ENCODE peak calls at places on chromosome 13, in eight cellular contexts. A is heart right ventricle, V is pancreas, K is bronchial epithelial cell, D is heart left ventricle, M is MCF 10A, Q is breast epithelium, C is body of pancreas. R is an unnamed sample.

GRCh38 chr13:27679896-27680295 is 58.2 kb downstream of the POLR1D start:
- DNase-seq in V (no peak), C (no peak), K (no peak), D (no peak), A (no peak), Q (no peak), M (no peak), R (no peak)

GRCh38 chr13:47949799-47950198 is 51.3 kb downstream of the SUCLA2 start:
- DNase-seq in V (no peak), A (no peak), C (no peak), M (no peak), Q (no peak), K (no peak), D (no peak), R (no peak)

GRCh38 chr13:91813255-91813654 is 414.8 kb downstream of the GPC5 start:
- DNase-seq in V (no peak), K (no peak), Q (no peak), D (peak; percentile 38), M (no peak), C (no peak), A (peak; percentile 44), R (no peak)

GRCh38 chr13:102291587-102292218 is 110.1 kb downstream of the FGF14 start:
- DNase-seq in A (no peak), K (no peak), Q (no peak), V (no peak), D (no peak), M (peak; percentile 42), C (no peak), R (no peak)

GRCh38 chr13:77565635-77566034 is 30.1 kb downstream of the SCEL start:
- DNase-seq in K (peak; percentile 55), M (peak; percentile 62), C (no peak), A (no peak), V (no peak), D (no peak), Q (no peak), R (no peak)

GRCh38 chr13:24851546-24851945 is 87.6 kb downstream of the RNF17 start:
- DNase-seq in C (no peak), Q (no peak), V (no peak), M (peak; percentile 73), D (no peak), K (peak; percentile 97), A (no peak), R (no peak)

GRCh38 chr13:105721056-105721455 is 814.4 kb downstream of the EFNB2 start:
- DNase-seq in V (no peak), C (no peak), A (no peak), Q (no peak), M (peak; percentile 58), K (peak; percentile 38), D (no peak), R (no peak)

GRCh38 chr13:94711561-94712286 is 621 bp downstream of the SOX21 start:
- DNase-seq in V (peak; percentile 79), A (no peak), K (no peak), C (no peak), Q (no peak), D (no peak), M (no peak), R (no peak)

GRCh38 chr13:63481334-63481733 is 2065.7 kb upstream of the PCDH20 start:
- DNase-seq in V (no peak), D (no peak), K (no peak), M (peak; percentile 21), Q (no peak), A (no peak), C (no peak), R (no peak)

GRCh38 chr13:79459906-79460305 is 21.0 kb upstream of the NDFIP2 start:
- DNase-seq in D (no peak), Q (no peak), A (no peak), V (no peak), C (no peak), M (no peak), K (peak; percentile 74), R (no peak)

GRCh38 chr13:54953786-54954185 is 1925.2 kb downstream of the OLFM4 start:
- DNase-seq in D (no peak), Q (no peak), V (no peak), A (no peak), C (no peak), M (peak; percentile 51), K (peak; percentile 70), R (no peak)

GRCh38 chr13:26198116-26198515 is 24.0 kb downstream of the RNF6 start:
- DNase-seq in C (no peak), D (no peak), Q (no peak), K (no peak), V (no peak), M (no peak), A (no peak), R (no peak)

DNA sequence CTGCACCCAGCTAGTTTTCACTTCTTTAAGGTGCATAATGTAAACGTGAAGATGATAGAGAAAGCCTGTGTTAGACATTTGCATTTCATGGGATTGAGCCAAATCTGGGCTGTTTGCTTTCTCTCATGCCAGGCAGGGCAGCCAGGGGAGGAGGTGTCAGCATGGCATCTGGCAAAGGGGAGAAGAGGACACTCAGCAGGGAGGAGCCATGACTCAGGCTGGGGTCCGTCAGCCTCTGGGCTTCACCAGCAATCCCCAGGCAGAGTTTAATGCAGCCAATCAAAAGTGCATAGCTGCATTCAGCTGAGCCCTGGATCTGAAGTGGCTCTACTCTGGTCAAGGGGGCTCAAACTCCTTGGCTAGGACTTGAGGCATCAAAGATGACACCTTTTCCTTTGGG is 23.5 kb downstream of the EBPL start:
- DNase-seq in Q (no peak), V (no peak), K (no peak), M (peak; percentile 47), A (no peak), D (no peak), C (no peak), R (no peak)
- TF ChIP-seq CTCF in Q (no peak), V (no peak), K (no peak), M (no peak), A (no peak), D (no peak), C (no peak), R (no peak)

GRCh38 chr13:22735381-22735995 is 445.3 kb upstream of the SGCG start:
- DNase-seq in Q (no peak), D (no peak), M (no peak), V (no peak), K (no peak), A (no peak), C (no peak), R (no peak)
- TF ChIP-seq CTCF in Q (no peak), D (no peak), M (no peak), V (no peak), K (no peak), A (no peak), C (no peak), R (no peak)

GRCh38 chr13:28820099-28821051 is at the start of gene MTUS2:
- DNase-seq in V (peak; percentile 59), K (no peak), C (no peak), Q (no peak), A (no peak), D (no peak), M (no peak), R (no peak)

GRCh38 chr13:28822161-28822560 is 2.0 kb downstream of the MTUS2 start:
- DNase-seq in Q (no peak), C (no peak), D (no peak), V (no peak), M (no peak), K (no peak), A (no peak), R (no peak)

GRCh38 chr13:28817204-28817603 is 2.9 kb upstream of the MTUS2 start:
- DNase-seq in V (no peak), K (no peak), D (no peak), Q (no peak), M (no peak), A (no peak), C (no peak), R (no peak)

GRCh38 chr13:28819748-28820098 is 416 bp upstream of the MTUS2 start:
- DNase-seq in M (no peak), C (peak; percentile 55), V (peak; percentile 74), D (peak; percentile 71), Q (no peak), K (no peak), A (peak; percentile 44), R (no peak)

DNA sequence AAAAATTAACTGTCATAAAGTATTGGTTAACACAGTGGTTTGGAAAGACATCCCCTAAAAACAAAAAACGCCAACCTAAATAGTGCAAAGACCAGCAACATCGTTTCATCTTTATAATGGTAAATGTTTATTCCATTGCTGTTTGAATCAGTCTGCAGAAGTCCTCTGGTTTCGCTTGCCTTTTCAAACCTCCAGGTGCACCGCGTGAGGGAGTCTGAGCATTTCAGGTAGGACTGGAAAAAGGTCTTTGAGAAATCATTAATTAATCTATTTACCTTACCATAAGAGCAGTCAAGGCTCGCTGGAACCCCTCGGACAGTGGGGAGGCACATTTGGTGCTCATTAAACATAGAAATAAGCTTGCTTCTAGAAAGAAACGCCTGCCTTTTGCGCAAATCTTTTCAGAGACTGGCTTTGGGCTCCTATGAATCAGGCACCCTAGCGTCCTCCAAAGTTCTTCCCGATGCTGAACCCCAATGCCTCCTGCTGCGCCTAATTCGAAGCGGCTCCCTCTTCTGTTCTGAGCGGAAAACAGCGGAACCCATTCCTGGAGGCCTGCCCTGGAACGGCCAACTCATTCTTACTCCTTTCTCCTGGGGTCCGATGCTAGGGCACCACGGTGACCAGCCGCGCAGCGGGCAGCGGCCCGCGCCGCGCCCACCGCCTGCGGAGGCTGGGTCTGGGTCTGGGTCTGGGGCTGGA is 942 bp upstream of the MTUS2 start:
- DNase-seq in M (no peak), V (peak; percentile 39), C (no peak), A (no peak), Q (no peak), K (peak; percentile 4), D (no peak), R (no peak)
- TF ChIP-seq CTCF in M (no peak), V (no peak), C (no peak), A (no peak), Q (no peak), K (no peak), D (no peak), R (no peak)

GRCh38 chr13:45882626-45883025 is 31.1 kb upstream of the SIAH3 start:
- DNase-seq in C (no peak), D (no peak), K (no peak), Q (no peak), M (no peak), V (no peak), A (no peak), R (no peak)

GRCh38 chr13:45876781-45877180 is 25.2 kb upstream of the SIAH3 start:
- DNase-seq in A (no peak), Q (no peak), C (no peak), D (no peak), V (no peak), M (no peak), K (no peak), R (no peak)

GRCh38 chr13:45878966-45879365 is 27.4 kb upstream of the SIAH3 start:
- DNase-seq in V (no peak), D (no peak), K (no peak), M (no peak), Q (no peak), A (no peak), C (no peak), R (no peak)

GRCh38 chr13:45880242-45880641 is 28.7 kb upstream of the SIAH3 start:
- DNase-seq in K (no peak), M (no peak), D (no peak), Q (no peak), C (no peak), V (no peak), A (no peak), R (no peak)

DNA sequence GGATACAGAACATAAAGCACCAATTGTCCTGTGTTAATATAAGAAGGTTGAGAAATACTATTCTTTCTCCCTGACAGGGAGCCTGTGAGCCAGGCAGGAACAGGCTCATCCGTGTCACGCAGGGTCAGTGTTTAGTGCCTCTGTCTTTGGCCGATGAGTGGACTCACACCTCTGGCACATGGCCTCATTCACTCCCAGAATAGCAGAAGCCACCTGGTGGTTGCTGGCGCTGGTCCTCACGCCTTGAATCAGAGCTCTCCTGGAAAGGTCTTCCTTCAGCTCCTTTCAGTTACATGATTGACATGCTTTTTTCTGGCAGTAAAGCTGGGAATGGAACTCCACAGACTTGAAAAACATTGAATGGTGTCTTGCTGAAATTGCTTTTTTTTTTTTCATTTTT is 28.1 kb upstream of the SIAH3 start:
- DNase-seq in D (peak; percentile 73), C (no peak), Q (peak; percentile 84), V (no peak), A (peak; percentile 47), K (peak; percentile 33), M (peak; percentile 76), R (no peak)
- TF ChIP-seq CTCF in D (peak; percentile 41), C (peak; percentile 39), Q (no peak), V (peak; percentile 21), A (no peak), K (peak; percentile 55), M (peak; percentile 40), R (no peak)

R was measured in natural killer cell.